ENCODE peak calls at places on chromosomes 2 and 18, in nine cellular contexts. T is fibroblast of lung, Q is left ventricle myocardium inferior, A is uterus, E is K562, F is IMR-90, Z is aorta, O is transverse colon, W is lower lobe of right lung. S is an unnamed sample. For H3K27me3 and H3K36me3, the result is how much of the 10 kb centered on the place peaks cover.

GRCh38 chr2:45176399-45176798 is 167.1 kb upstream of the SIX2 start:
- DNase-seq in Z (no peak), E (no peak), O (no peak), T (peak), Q (no peak), A (no peak), F (no peak), W (no peak), S (no peak)

GRCh38 chr2:193156480-193156879 is 961.7 kb upstream of the TMEFF2 start:
- DNase-seq in A (no peak), T (no peak), E (no peak), Z (no peak), F (no peak), W (no peak), O (no peak), Q (no peak), S (no peak)

GRCh38 chr2:56102866-56103265 is 80.9 kb upstream of the CCDC85A start:
- DNase-seq in W (no peak), E (no peak), A (no peak), Q (no peak), O (no peak), T (peak), F (peak), Z (no peak), S (no peak)

GRCh38 chr2:168185583-168186274 is 61.7 kb downstream of the STK39 start:
- DNase-seq in A (no peak), O (no peak), W (no peak), Z (no peak), T (no peak), F (no peak), E (no peak), Q (no peak), S (peak)

GRCh38 chr2:16325613-16326510 is 339.8 kb downstream of the CYRIA start:
- DNase-seq in W (no peak), E (no peak), T (no peak), Q (no peak), O (no peak), F (no peak), A (no peak), Z (no peak), S (no peak)

GRCh38 chr2:54050445-54050844 is 65.0 kb upstream of the ACYP2 start:
- DNase-seq in O (no peak), A (no peak), E (no peak), W (no peak), F (no peak), T (no peak), Q (no peak), Z (no peak), S (no peak)

GRCh38 chr2:207768891-207769596 is 662 bp downstream of the FZD5 start:
- DNase-seq in A (peak), E (peak), O (peak), F (no peak), Z (peak), T (peak), W (peak), Q (no peak), S (no peak)

GRCh38 chr2:169386621-169387235 is 24.4 kb upstream of the LRP2 start:
- DNase-seq in Z (no peak), F (no peak), Q (no peak), W (no peak), T (no peak), A (no peak), O (no peak), E (no peak), S (peak)

GRCh38 chr2:70541481-70542020 is 12.1 kb downstream of the TGFA start:
- DNase-seq in Q (no peak), E (no peak), T (peak), O (no peak), Z (no peak), F (no peak), W (no peak), A (no peak), S (no peak)

GRCh38 chr2:36559221-36559942 is 38.6 kb downstream of the FEZ2 start:
- DNase-seq in Q (no peak), Z (no peak), O (no peak), E (no peak), T (no peak), W (no peak), A (no peak), F (no peak), S (no peak)

GRCh38 chr2:19256239-19256638 is 102.2 kb downstream of the OSR1 start:
- DNase-seq in O (no peak), T (peak), W (no peak), Q (no peak), F (peak), Z (no peak), A (no peak), E (no peak), S (peak)

GRCh38 chr2:149885468-149885867 is 297.9 kb upstream of the MMADHC start:
- DNase-seq in O (no peak), Z (no peak), A (no peak), W (no peak), Q (no peak), T (peak), F (no peak), E (no peak), S (peak)

GRCh38 chr2:147756103-147756502 is 88.7 kb upstream of the ACVR2A start:
- DNase-seq in T (no peak), A (no peak), F (no peak), W (no peak), E (no peak), Q (no peak), O (no peak), Z (no peak), S (no peak)

GRCh38 chr2:20592106-20593071 is 58.5 kb downstream of the HS1BP3 start:
- DNase-seq in O (peak), T (no peak), E (peak), A (peak), Q (no peak), W (peak), F (no peak), Z (peak), S (no peak)

GRCh38 chr2:102423368-102423767 is 408 bp downstream of the IL18RAP start:
- DNase-seq in A (no peak), E (no peak), Q (no peak), Z (no peak), W (no peak), O (no peak), F (no peak), T (no peak), S (no peak)

GRCh38 chr2:70463997-70464396 is 89.6 kb downstream of the TGFA start:
- DNase-seq in F (no peak), T (no peak), Z (no peak), Q (no peak), A (no peak), W (no peak), O (no peak), E (no peak), S (peak)

GRCh38 chr2:103660523-103660922 is 898.7 kb downstream of the TMEM182 start:
- DNase-seq in A (no peak), Z (no peak), E (no peak), T (no peak), O (no peak), Q (no peak), F (no peak), W (no peak), S (no peak)

GRCh38 chr2:133574186-133574585 is 5.9 kb upstream of the NCKAP5 start:
- DNase-seq in F (no peak), Z (no peak), Q (no peak), A (no peak), T (no peak), O (no peak), E (no peak), W (no peak), S (no peak)

GRCh38 chr2:23563673-23564617 is 179.0 kb downstream of the KLHL29 start:
- DNase-seq in W (peak), Q (peak), T (peak), Z (peak), F (peak), A (no peak), E (no peak), O (peak), S (no peak)

GRCh38 chr18:596288-596881 is 403 bp upstream of the CLUL1 start:
- DNase-seq in E (peak), Q (no peak), T (peak), F (no peak), Z (no peak), O (no peak), W (no peak), A (no peak), S (peak)

GRCh38 chr18:9634856-9635255 is 20.5 kb upstream of the PPP4R1 start:
- DNase-seq in O (no peak), F (no peak), Q (no peak), Z (no peak), E (no peak), T (no peak), W (no peak), A (no peak), S (no peak)

GRCh38 chr2:113084249-113085000 is 16.7 kb downstream of the IL1F10 start:
- DNase-seq in A (no peak), Z (no peak), Q (no peak), E (no peak), F (no peak), T (no peak), W (no peak), O (no peak), S (peak)

GRCh38 chr2:46849080-46849715 is 66.4 kb downstream of the MCFD2 start:
- DNase-seq in T (peak), W (no peak), O (peak), E (peak), Z (no peak), Q (no peak), A (peak), F (peak), S (peak)

GRCh38 chr2:97730245-97730644 is 16.9 kb downstream of the ZAP70 start:
- DNase-seq in Z (no peak), O (no peak), A (no peak), T (peak), Q (no peak), E (no peak), W (no peak), F (peak), S (no peak)

GRCh38 chr2:235446082-235446481 is 47.8 kb upstream of the AGAP1 start:
- DNase-seq in W (no peak), Z (no peak), F (no peak), O (no peak), A (no peak), T (no peak), E (no peak), Q (no peak), S (no peak)

DNA sequence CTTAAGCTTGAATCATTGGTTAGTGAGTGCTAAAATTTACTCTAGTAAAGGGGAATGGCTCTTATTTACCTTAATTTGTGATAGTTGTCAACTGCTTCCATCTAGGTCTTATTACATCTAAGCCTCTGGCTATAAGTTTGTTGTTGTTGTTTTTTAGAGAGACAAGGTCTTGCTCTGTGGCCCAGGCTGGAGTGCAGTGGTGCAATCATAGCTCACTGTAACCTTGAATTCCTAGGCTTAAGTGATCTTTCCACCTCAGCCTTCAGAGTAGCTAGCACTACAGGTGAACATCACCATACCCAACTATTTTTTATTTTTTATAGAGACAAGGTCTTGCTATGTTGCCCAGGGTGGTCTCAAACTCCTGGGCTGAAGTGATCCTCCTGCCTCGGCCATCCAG is 6.6 kb downstream of the HADHA start:
- DNase-seq in Z (no peak), O (no peak), F (no peak), T (no peak), Q (no peak), E (no peak), W (no peak), A (no peak), S (no peak)
- H3K27ac ChIP-seq in Z (no peak), O (no peak), F (no peak), T (no peak), Q (peak), E (no peak), W (no peak), A (no peak), S (no peak)

DNA sequence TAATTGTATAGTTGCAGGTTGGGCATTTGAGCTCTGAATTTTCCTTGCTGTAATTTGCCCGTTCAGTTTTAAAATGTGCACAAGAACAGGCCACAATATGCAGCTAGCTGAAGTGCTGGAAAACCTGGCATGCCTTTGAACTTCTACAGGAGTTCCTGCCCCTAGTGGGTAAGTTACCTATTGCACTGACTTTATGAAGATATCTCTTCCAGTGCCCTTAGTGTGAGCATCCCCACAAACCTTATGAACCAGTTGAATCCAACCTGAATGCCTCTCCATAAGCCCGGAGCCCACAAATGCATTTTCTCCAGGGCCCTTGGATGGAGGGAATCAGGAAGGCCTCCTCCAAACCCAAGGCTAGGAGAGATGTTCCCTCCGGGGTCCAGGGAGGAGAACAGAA is 106.8 kb downstream of the XRCC5 start:
- DNase-seq in A (no peak), Q (no peak), F (peak), W (no peak), Z (no peak), T (peak), O (no peak), E (peak), S (peak)
- H3K27me3 ChIP-seq in A (under half), Q (under half), F (under half), W (under half), Z (under half), T (under half), O (under half), E (under half), S (under half)

DNA sequence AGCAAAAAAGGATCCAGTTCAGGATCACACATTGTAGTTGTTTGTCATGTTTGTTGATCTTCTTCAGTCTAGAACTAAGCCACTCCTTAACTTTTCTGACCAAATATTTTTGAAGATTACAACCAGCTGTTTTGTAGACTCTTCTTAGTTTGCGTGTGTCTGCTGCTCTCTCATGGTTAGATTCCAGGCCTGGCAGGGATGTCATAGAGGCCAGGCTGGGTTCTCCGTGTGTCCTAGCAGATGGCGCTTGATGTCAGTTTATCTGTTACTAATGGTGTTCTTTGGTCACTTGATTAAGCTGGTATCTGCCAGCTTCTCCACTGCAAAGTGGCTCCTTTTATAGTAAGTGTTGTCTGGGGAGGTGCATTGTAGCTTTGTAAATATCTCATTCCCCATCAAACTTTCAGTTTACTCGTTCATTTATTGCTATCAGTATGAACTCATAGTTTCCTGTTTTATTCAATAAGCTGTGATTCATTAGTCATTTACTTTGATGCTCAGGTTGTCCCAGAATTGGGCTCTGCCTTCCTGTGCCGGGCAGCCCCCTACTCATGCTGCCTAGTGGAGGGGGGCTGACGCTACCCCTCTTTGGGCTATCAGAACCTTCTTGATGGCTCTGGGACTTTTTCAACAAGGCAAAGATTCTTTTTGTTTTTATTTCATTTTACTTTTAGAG is 42.1 kb downstream of the GRHL1 start:
- DNase-seq in Q (no peak), F (no peak), W (no peak), O (no peak), A (no peak), Z (no peak), T (no peak), E (no peak), S (no peak)
- H3K36me3 ChIP-seq in Q (under half), F (under half), W (under half), O (under half), A (under half), Z (under half), T (under half), E (under half), S (under half)

GRCh38 chr2:223532712-223533111 is 69.4 kb downstream of the SCG2 start:
- DNase-seq in T (no peak), Z (no peak), W (no peak), Q (no peak), F (no peak), A (no peak), E (no peak), O (no peak), S (no peak)

GRCh38 chr2:223537100-223537499 is 65.1 kb downstream of the SCG2 start:
- DNase-seq in Z (no peak), Q (no peak), E (no peak), W (no peak), O (no peak), A (no peak), T (peak), F (no peak), S (no peak)

GRCh38 chr2:223538920-223539440 is 63.2 kb downstream of the SCG2 start:
- DNase-seq in T (peak), Z (no peak), F (no peak), W (no peak), Q (no peak), A (no peak), E (no peak), O (no peak), S (no peak)

GRCh38 chr2:223536546-223536945 is 65.6 kb downstream of the SCG2 start:
- DNase-seq in A (no peak), E (no peak), F (no peak), O (no peak), Q (no peak), Z (no peak), W (no peak), T (peak), S (no peak)

GRCh38 chr2:223537669-223538601 is 64.2 kb downstream of the SCG2 start:
- DNase-seq in Z (no peak), A (no peak), T (peak), Q (no peak), F (peak), W (no peak), O (no peak), E (no peak), S (no peak)
- H3K27ac ChIP-seq in Z (no peak), A (peak), T (no peak), Q (peak), F (no peak), W (no peak), O (no peak), E (no peak), S (no peak)

S was measured in small intestine.